ENCODE peak calls at places on chromosome X, in eight cellular contexts. One of them, this sample, is unnamed.

GRCh38 chrX:140715787-140716186 is 6.2 kb downstream of the LINC00632 start:
- DNase-seq in astrocyte of the cerebellum: no peak
- DNase-seq in astrocyte of the spinal cord: no peak
- DNase-seq in spleen: no peak
- DNase-seq in stimulated activated CD4-positive, alpha-beta T cell treated with anti-CD3 and anti-CD28 coated beads, Interleukin-4, amount 100 ng/mL, for 24 hours: no peak
- DNase-seq in tibial nerve: no peak
- DNase-seq in ELR: peak
- DNase-seq in mammary epithelial cell: no peak
- DNase-seq in this sample: no peak

GRCh38 chrX:27679281-27679680 is 89.1 kb downstream of the DCAF8L2 start:
- DNase-seq in stimulated activated CD4-positive, alpha-beta T cell treated with anti-CD3 and anti-CD28 coated beads, Interleukin-4, amount 100 ng/mL, for 24 hours: no peak
- DNase-seq in mammary epithelial cell: peak
- DNase-seq in tibial nerve: no peak
- DNase-seq in ELR: no peak
- DNase-seq in astrocyte of the cerebellum: peak
- DNase-seq in spleen: no peak
- DNase-seq in astrocyte of the spinal cord: peak
- DNase-seq in this sample: no peak

GRCh38 chrX:1167918-1168481 is 44.4 kb downstream of the CRLF2 start:
- DNase-seq in mammary epithelial cell: no peak
- DNase-seq in astrocyte of the cerebellum: no peak
- DNase-seq in astrocyte of the spinal cord: no peak
- DNase-seq in spleen: no peak
- DNase-seq in stimulated activated CD4-positive, alpha-beta T cell treated with anti-CD3 and anti-CD28 coated beads, Interleukin-4, amount 100 ng/mL, for 24 hours: no peak
- DNase-seq in tibial nerve: no peak
- DNase-seq in ELR: no peak
- DNase-seq in this sample: no peak

GRCh38 chrX:2781698-2782097 is 29.9 kb downstream of the XG start:
- DNase-seq in ELR: no peak
- DNase-seq in tibial nerve: no peak
- DNase-seq in astrocyte of the cerebellum: no peak
- DNase-seq in mammary epithelial cell: no peak
- DNase-seq in astrocyte of the spinal cord: no peak
- DNase-seq in spleen: no peak
- DNase-seq in stimulated activated CD4-positive, alpha-beta T cell treated with anti-CD3 and anti-CD28 coated beads, Interleukin-4, amount 100 ng/mL, for 24 hours: no peak
- DNase-seq in this sample: no peak

GRCh38 chrX:39477438-39478120 is 620.2 kb downstream of the BCOR start:
- DNase-seq in spleen: no peak
- DNase-seq in ELR: no peak
- DNase-seq in mammary epithelial cell: no peak
- DNase-seq in tibial nerve: no peak
- DNase-seq in astrocyte of the spinal cord: peak
- DNase-seq in stimulated activated CD4-positive, alpha-beta T cell treated with anti-CD3 and anti-CD28 coated beads, Interleukin-4, amount 100 ng/mL, for 24 hours: peak
- DNase-seq in astrocyte of the cerebellum: no peak
- DNase-seq in this sample: no peak

GRCh38 chrX:40908026-40908425 is 172.7 kb upstream of the MED14 start:
- DNase-seq in ELR: peak
- DNase-seq in mammary epithelial cell: no peak
- DNase-seq in tibial nerve: no peak
- DNase-seq in astrocyte of the spinal cord: peak
- DNase-seq in spleen: no peak
- DNase-seq in astrocyte of the cerebellum: no peak
- DNase-seq in stimulated activated CD4-positive, alpha-beta T cell treated with anti-CD3 and anti-CD28 coated beads, Interleukin-4, amount 100 ng/mL, for 24 hours: no peak
- DNase-seq in this sample: no peak

GRCh38 chrX:99172958-99173357 is 1237.1 kb downstream of the PCDH19 start:
- DNase-seq in tibial nerve: no peak
- DNase-seq in ELR: no peak
- DNase-seq in astrocyte of the cerebellum: no peak
- DNase-seq in mammary epithelial cell: no peak
- DNase-seq in stimulated activated CD4-positive, alpha-beta T cell treated with anti-CD3 and anti-CD28 coated beads, Interleukin-4, amount 100 ng/mL, for 24 hours: no peak
- DNase-seq in spleen: no peak
- DNase-seq in astrocyte of the spinal cord: no peak
- DNase-seq in this sample: no peak

GRCh38 chrX:42973321-42973720 is 195.4 kb upstream of the PPP1R2C start:
- DNase-seq in astrocyte of the cerebellum: no peak
- DNase-seq in astrocyte of the spinal cord: no peak
- DNase-seq in ELR: no peak
- DNase-seq in spleen: no peak
- DNase-seq in stimulated activated CD4-positive, alpha-beta T cell treated with anti-CD3 and anti-CD28 coated beads, Interleukin-4, amount 100 ng/mL, for 24 hours: no peak
- DNase-seq in tibial nerve: no peak
- DNase-seq in mammary epithelial cell: no peak
- DNase-seq in this sample: no peak

GRCh38 chrX:134236690-134237362 is at the start of gene CCDC160:
- DNase-seq in astrocyte of the cerebellum: no peak
- DNase-seq in stimulated activated CD4-positive, alpha-beta T cell treated with anti-CD3 and anti-CD28 coated beads, Interleukin-4, amount 100 ng/mL, for 24 hours: no peak
- DNase-seq in spleen: peak
- DNase-seq in astrocyte of the spinal cord: peak
- DNase-seq in ELR: peak
- DNase-seq in mammary epithelial cell: no peak
- DNase-seq in tibial nerve: peak
- DNase-seq in this sample: no peak

GRCh38 chrX:1464282-1465131 is 11.8 kb upstream of the ASMTL start:
- DNase-seq in ELR: no peak
- DNase-seq in astrocyte of the cerebellum: no peak
- DNase-seq in astrocyte of the spinal cord: no peak
- DNase-seq in tibial nerve: no peak
- DNase-seq in mammary epithelial cell: no peak
- DNase-seq in stimulated activated CD4-positive, alpha-beta T cell treated with anti-CD3 and anti-CD28 coated beads, Interleukin-4, amount 100 ng/mL, for 24 hours: peak
- DNase-seq in spleen: peak
- DNase-seq in this sample: peak

GRCh38 chrX:7110821-7111276 is 36.7 kb upstream of the STS start:
- DNase-seq in spleen: no peak
- DNase-seq in astrocyte of the cerebellum: no peak
- DNase-seq in astrocyte of the spinal cord: no peak
- DNase-seq in tibial nerve: no peak
- DNase-seq in ELR: peak
- DNase-seq in stimulated activated CD4-positive, alpha-beta T cell treated with anti-CD3 and anti-CD28 coated beads, Interleukin-4, amount 100 ng/mL, for 24 hours: no peak
- DNase-seq in mammary epithelial cell: peak
- DNase-seq in this sample: no peak

GRCh38 chrX:1581132-1581531 is 10.3 kb upstream of the AKAP17A start:
- DNase-seq in mammary epithelial cell: peak
- DNase-seq in spleen: no peak
- DNase-seq in stimulated activated CD4-positive, alpha-beta T cell treated with anti-CD3 and anti-CD28 coated beads, Interleukin-4, amount 100 ng/mL, for 24 hours: peak
- DNase-seq in tibial nerve: no peak
- DNase-seq in astrocyte of the cerebellum: no peak
- DNase-seq in astrocyte of the spinal cord: peak
- DNase-seq in ELR: peak
- DNase-seq in this sample: peak

GRCh38 chrX:39260965-39261364 is 459.7 kb downstream of the MID1IP1 start:
- DNase-seq in astrocyte of the spinal cord: no peak
- DNase-seq in spleen: no peak
- DNase-seq in astrocyte of the cerebellum: no peak
- DNase-seq in ELR: peak
- DNase-seq in stimulated activated CD4-positive, alpha-beta T cell treated with anti-CD3 and anti-CD28 coated beads, Interleukin-4, amount 100 ng/mL, for 24 hours: peak
- DNase-seq in tibial nerve: no peak
- DNase-seq in mammary epithelial cell: peak
- DNase-seq in this sample: no peak

GRCh38 chrX:97479491-97479890 is 595.8 kb downstream of the RPA4 start:
- DNase-seq in mammary epithelial cell: no peak
- DNase-seq in stimulated activated CD4-positive, alpha-beta T cell treated with anti-CD3 and anti-CD28 coated beads, Interleukin-4, amount 100 ng/mL, for 24 hours: no peak
- DNase-seq in spleen: no peak
- DNase-seq in astrocyte of the cerebellum: no peak
- DNase-seq in tibial nerve: no peak
- DNase-seq in astrocyte of the spinal cord: no peak
- DNase-seq in ELR: no peak
- DNase-seq in this sample: no peak

GRCh38 chrX:96837808-96838207 is 45.9 kb upstream of the RPA4 start:
- DNase-seq in tibial nerve: no peak
- DNase-seq in mammary epithelial cell: peak
- DNase-seq in ELR: peak
- DNase-seq in astrocyte of the spinal cord: peak
- DNase-seq in stimulated activated CD4-positive, alpha-beta T cell treated with anti-CD3 and anti-CD28 coated beads, Interleukin-4, amount 100 ng/mL, for 24 hours: no peak
- DNase-seq in spleen: no peak
- DNase-seq in astrocyte of the cerebellum: no peak
- DNase-seq in this sample: no peak

GRCh38 chrX:31319586-31319985 is 247.7 kb upstream of the FTHL17 start:
- DNase-seq in astrocyte of the cerebellum: no peak
- DNase-seq in stimulated activated CD4-positive, alpha-beta T cell treated with anti-CD3 and anti-CD28 coated beads, Interleukin-4, amount 100 ng/mL, for 24 hours: no peak
- DNase-seq in mammary epithelial cell: no peak
- DNase-seq in astrocyte of the spinal cord: no peak
- DNase-seq in tibial nerve: no peak
- DNase-seq in ELR: no peak
- DNase-seq in spleen: no peak
- DNase-seq in this sample: no peak

GRCh38 chrX:42680651-42681050 is 97.3 kb downstream of the PPP1R2C start:
- DNase-seq in tibial nerve: no peak
- DNase-seq in ELR: no peak
- DNase-seq in stimulated activated CD4-positive, alpha-beta T cell treated with anti-CD3 and anti-CD28 coated beads, Interleukin-4, amount 100 ng/mL, for 24 hours: no peak
- DNase-seq in astrocyte of the spinal cord: peak
- DNase-seq in spleen: no peak
- DNase-seq in mammary epithelial cell: no peak
- DNase-seq in astrocyte of the cerebellum: no peak
- DNase-seq in this sample: no peak

GRCh38 chrX:140040397-140040796 is 75.1 kb upstream of the CXorf66 start:
- DNase-seq in stimulated activated CD4-positive, alpha-beta T cell treated with anti-CD3 and anti-CD28 coated beads, Interleukin-4, amount 100 ng/mL, for 24 hours: no peak
- DNase-seq in spleen: no peak
- DNase-seq in tibial nerve: no peak
- DNase-seq in mammary epithelial cell: peak
- DNase-seq in astrocyte of the cerebellum: no peak
- DNase-seq in ELR: peak
- DNase-seq in astrocyte of the spinal cord: peak
- DNase-seq in this sample: no peak

GRCh38 chrX:39475372-39475771 is 622.4 kb downstream of the BCOR start:
- DNase-seq in ELR: no peak
- DNase-seq in stimulated activated CD4-positive, alpha-beta T cell treated with anti-CD3 and anti-CD28 coated beads, Interleukin-4, amount 100 ng/mL, for 24 hours: no peak
- DNase-seq in astrocyte of the spinal cord: no peak
- DNase-seq in spleen: no peak
- DNase-seq in mammary epithelial cell: no peak
- DNase-seq in tibial nerve: no peak
- DNase-seq in astrocyte of the cerebellum: no peak
- DNase-seq in this sample: peak

GRCh38 chrX:124940536-124940935 is 379.1 kb upstream of the TEX13C start:
- DNase-seq in astrocyte of the cerebellum: no peak
- DNase-seq in tibial nerve: no peak
- DNase-seq in ELR: no peak
- DNase-seq in astrocyte of the spinal cord: no peak
- DNase-seq in stimulated activated CD4-positive, alpha-beta T cell treated with anti-CD3 and anti-CD28 coated beads, Interleukin-4, amount 100 ng/mL, for 24 hours: no peak
- DNase-seq in spleen: no peak
- DNase-seq in mammary epithelial cell: no peak
- DNase-seq in this sample: no peak

GRCh38 chrX:96861661-96862060 is 22.0 kb upstream of the RPA4 start:
- DNase-seq in astrocyte of the spinal cord: no peak
- DNase-seq in astrocyte of the cerebellum: no peak
- DNase-seq in stimulated activated CD4-positive, alpha-beta T cell treated with anti-CD3 and anti-CD28 coated beads, Interleukin-4, amount 100 ng/mL, for 24 hours: no peak
- DNase-seq in spleen: no peak
- DNase-seq in ELR: no peak
- DNase-seq in mammary epithelial cell: no peak
- DNase-seq in tibial nerve: no peak
- DNase-seq in this sample: no peak

GRCh38 chrX:70174754-70175153 is 2.5 kb upstream of the DGAT2L6 start:
- DNase-seq in astrocyte of the cerebellum: no peak
- DNase-seq in tibial nerve: no peak
- DNase-seq in ELR: no peak
- DNase-seq in stimulated activated CD4-positive, alpha-beta T cell treated with anti-CD3 and anti-CD28 coated beads, Interleukin-4, amount 100 ng/mL, for 24 hours: no peak
- DNase-seq in mammary epithelial cell: no peak
- DNase-seq in spleen: no peak
- DNase-seq in astrocyte of the spinal cord: peak
- DNase-seq in this sample: no peak

GRCh38 chrX:114787016-114787415 is 203.1 kb downstream of the HTR2C start:
- DNase-seq in stimulated activated CD4-positive, alpha-beta T cell treated with anti-CD3 and anti-CD28 coated beads, Interleukin-4, amount 100 ng/mL, for 24 hours: no peak
- DNase-seq in ELR: no peak
- DNase-seq in spleen: no peak
- DNase-seq in astrocyte of the spinal cord: no peak
- DNase-seq in tibial nerve: no peak
- DNase-seq in astrocyte of the cerebellum: no peak
- DNase-seq in mammary epithelial cell: no peak
- DNase-seq in this sample: no peak

GRCh38 chrX:149825424-149825823 is 43.7 kb downstream of the MAGEA9 start:
- DNase-seq in astrocyte of the cerebellum: no peak
- DNase-seq in mammary epithelial cell: no peak
- DNase-seq in ELR: peak
- DNase-seq in stimulated activated CD4-positive, alpha-beta T cell treated with anti-CD3 and anti-CD28 coated beads, Interleukin-4, amount 100 ng/mL, for 24 hours: peak
- DNase-seq in tibial nerve: no peak
- DNase-seq in spleen: peak
- DNase-seq in astrocyte of the spinal cord: no peak
- DNase-seq in this sample: no peak

GRCh38 chrX:22314211-22314610 is 41.5 kb downstream of the CBLL2 start:
- DNase-seq in astrocyte of the cerebellum: no peak
- DNase-seq in stimulated activated CD4-positive, alpha-beta T cell treated with anti-CD3 and anti-CD28 coated beads, Interleukin-4, amount 100 ng/mL, for 24 hours: no peak
- DNase-seq in tibial nerve: no peak
- DNase-seq in astrocyte of the spinal cord: no peak
- DNase-seq in ELR: peak
- DNase-seq in mammary epithelial cell: peak
- DNase-seq in spleen: no peak
- DNase-seq in this sample: no peak

GRCh38 chrX:132837126-132837525 is 121.3 kb downstream of the HS6ST2 start:
- DNase-seq in mammary epithelial cell: peak
- DNase-seq in astrocyte of the cerebellum: peak
- DNase-seq in astrocyte of the spinal cord: peak
- DNase-seq in tibial nerve: no peak
- DNase-seq in stimulated activated CD4-positive, alpha-beta T cell treated with anti-CD3 and anti-CD28 coated beads, Interleukin-4, amount 100 ng/mL, for 24 hours: no peak
- DNase-seq in ELR: no peak
- DNase-seq in spleen: no peak
- DNase-seq in this sample: no peak

GRCh38 chrX:111041018-111041462 is 55.0 kb upstream of the PAK3 start:
- DNase-seq in astrocyte of the cerebellum: peak
- DNase-seq in stimulated activated CD4-positive, alpha-beta T cell treated with anti-CD3 and anti-CD28 coated beads, Interleukin-4, amount 100 ng/mL, for 24 hours: peak
- DNase-seq in mammary epithelial cell: peak
- DNase-seq in tibial nerve: no peak
- DNase-seq in spleen: no peak
- DNase-seq in astrocyte of the spinal cord: peak
- DNase-seq in ELR: peak
- DNase-seq in this sample: no peak

GRCh38 chrX:137427061-137427778 is 138.7 kb upstream of the ZIC3 start:
- DNase-seq in mammary epithelial cell: no peak
- DNase-seq in astrocyte of the cerebellum: no peak
- DNase-seq in tibial nerve: no peak
- DNase-seq in ELR: no peak
- DNase-seq in stimulated activated CD4-positive, alpha-beta T cell treated with anti-CD3 and anti-CD28 coated beads, Interleukin-4, amount 100 ng/mL, for 24 hours: no peak
- DNase-seq in astrocyte of the spinal cord: no peak
- DNase-seq in spleen: no peak
- DNase-seq in this sample: no peak

GRCh38 chrX:150536455-150537116 is 31.8 kb upstream of the MTM1 start:
- DNase-seq in mammary epithelial cell: no peak
- DNase-seq in ELR: no peak
- DNase-seq in astrocyte of the cerebellum: no peak
- DNase-seq in stimulated activated CD4-positive, alpha-beta T cell treated with anti-CD3 and anti-CD28 coated beads, Interleukin-4, amount 100 ng/mL, for 24 hours: no peak
- DNase-seq in astrocyte of the spinal cord: no peak
- DNase-seq in tibial nerve: no peak
- DNase-seq in spleen: no peak
- DNase-seq in this sample: no peak

GRCh38 chrX:79096339-79096638 is 48.2 kb upstream of the GPR174 start:
- DNase-seq in tibial nerve: no peak
- DNase-seq in astrocyte of the cerebellum: no peak
- DNase-seq in ELR: no peak
- DNase-seq in astrocyte of the spinal cord: no peak
- DNase-seq in spleen: no peak
- DNase-seq in mammary epithelial cell: no peak
- DNase-seq in stimulated activated CD4-positive, alpha-beta T cell treated with anti-CD3 and anti-CD28 coated beads, Interleukin-4, amount 100 ng/mL, for 24 hours: no peak
- DNase-seq in this sample: no peak

GRCh38 chrX:38594434-38594833 is 33.1 kb downstream of the TSPAN7 start:
- DNase-seq in mammary epithelial cell: no peak
- DNase-seq in astrocyte of the cerebellum: no peak
- DNase-seq in ELR: no peak
- DNase-seq in stimulated activated CD4-positive, alpha-beta T cell treated with anti-CD3 and anti-CD28 coated beads, Interleukin-4, amount 100 ng/mL, for 24 hours: no peak
- DNase-seq in spleen: no peak
- DNase-seq in tibial nerve: no peak
- DNase-seq in astrocyte of the spinal cord: no peak
- DNase-seq in this sample: no peak

GRCh38 chrX:24498181-24498580 is 33.1 kb downstream of the PDK3 start:
- DNase-seq in astrocyte of the cerebellum: peak
- DNase-seq in spleen: no peak
- DNase-seq in astrocyte of the spinal cord: peak
- DNase-seq in tibial nerve: peak
- DNase-seq in mammary epithelial cell: no peak
- DNase-seq in stimulated activated CD4-positive, alpha-beta T cell treated with anti-CD3 and anti-CD28 coated beads, Interleukin-4, amount 100 ng/mL, for 24 hours: peak
- DNase-seq in ELR: peak
- DNase-seq in this sample: no peak

GRCh38 chrX:18995216-18995615 is 11.3 kb upstream of the PHKA2 start:
- DNase-seq in tibial nerve: no peak
- DNase-seq in astrocyte of the cerebellum: no peak
- DNase-seq in stimulated activated CD4-positive, alpha-beta T cell treated with anti-CD3 and anti-CD28 coated beads, Interleukin-4, amount 100 ng/mL, for 24 hours: no peak
- DNase-seq in ELR: peak
- DNase-seq in astrocyte of the spinal cord: peak
- DNase-seq in mammary epithelial cell: peak
- DNase-seq in spleen: no peak
- DNase-seq in this sample: no peak

GRCh38 chrX:131617182-131617581 is 73.3 kb downstream of the OR13H1 start:
- DNase-seq in astrocyte of the spinal cord: peak
- DNase-seq in mammary epithelial cell: peak
- DNase-seq in ELR: peak
- DNase-seq in astrocyte of the cerebellum: peak
- DNase-seq in tibial nerve: no peak
- DNase-seq in stimulated activated CD4-positive, alpha-beta T cell treated with anti-CD3 and anti-CD28 coated beads, Interleukin-4, amount 100 ng/mL, for 24 hours: no peak
- DNase-seq in spleen: no peak
- DNase-seq in this sample: no peak

This sample was measured in lower leg skin.